ENCODE peak calls at places on chromosomes 5 and 9, in ten cellular contexts. G is IMR-90, O is tibial artery, Q is body of pancreas, I is adrenal gland, S is aorta, R is heart right ventricle, U is Peyer's patch, N is GM23338, C is Panc1. T is an unnamed sample.

GRCh38 chr5:170268884-170269283 is 28.7 kb downstream of the LCP2 start:
- DNase-seq in U (no peak), N (no peak), I (peak), S (no peak), G (no peak), Q (peak), O (no peak), C (no peak), R (peak), T (no peak)

GRCh38 chr5:27158775-27159174 is 120.4 kb upstream of the CDH9 start:
- DNase-seq in U (no peak), O (no peak), S (no peak), C (no peak), G (no peak), R (no peak), Q (no peak), N (no peak), I (no peak), T (no peak)

GRCh38 chr9:70539526-70539925 is 125.1 kb upstream of the KLF9 start:
- DNase-seq in C (no peak), G (peak), R (no peak), I (no peak), U (no peak), Q (no peak), N (no peak), S (no peak), O (no peak), T (no peak)

GRCh38 chr9:21964925-21965385 is 29.2 kb downstream of the CDKN2A start:
- DNase-seq in S (peak), U (no peak), C (no peak), R (no peak), O (no peak), Q (peak), G (no peak), I (peak), N (peak), T (no peak)

GRCh38 chr5:11584008-11584407 is 320.2 kb downstream of the CTNND2 start:
- DNase-seq in R (no peak), C (no peak), U (no peak), G (no peak), S (no peak), O (no peak), N (no peak), Q (no peak), I (no peak), T (peak)

GRCh38 chr5:179164331-179165311 is 104.4 kb downstream of the ZNF354C start:
- DNase-seq in G (no peak), O (no peak), N (no peak), Q (no peak), I (no peak), S (no peak), C (no peak), U (no peak), R (no peak), T (no peak)

GRCh38 chr5:41908374-41909079 is 4.4 kb downstream of the RIMOC1 start:
- DNase-seq in R (no peak), G (peak), C (no peak), Q (no peak), S (no peak), O (no peak), N (no peak), U (no peak), I (no peak), T (no peak)

GRCh38 chr5:56160723-56161445 is 72.2 kb downstream of the ANKRD55 start:
- DNase-seq in I (no peak), R (no peak), U (no peak), G (no peak), N (no peak), S (no peak), Q (no peak), C (no peak), O (no peak), T (no peak)

GRCh38 chr5:135204151-135204600 is 170.1 kb upstream of the PITX1 start:
- DNase-seq in S (no peak), U (no peak), O (no peak), N (peak), Q (no peak), R (no peak), G (peak), I (no peak), C (no peak), T (peak)

GRCh38 chr9:124660341-124660801 is 110.7 kb downstream of the NR6A1 start:
- DNase-seq in Q (peak), R (no peak), I (peak), O (no peak), G (peak), C (no peak), N (peak), U (no peak), S (no peak), T (peak)

GRCh38 chr9:7452378-7452777 is 347.2 kb downstream of the DMAC1 start:
- DNase-seq in G (peak), U (no peak), N (no peak), S (no peak), O (no peak), Q (no peak), R (no peak), I (no peak), C (no peak), T (no peak)

GRCh38 chr9:124439086-124439485 is 11.2 kb upstream of the ADGRD2 start:
- DNase-seq in O (no peak), S (no peak), U (no peak), N (no peak), Q (no peak), I (peak), R (no peak), G (no peak), C (no peak), T (no peak)

GRCh38 chr5:41575110-41575779 is 64.8 kb upstream of the PLCXD3 start:
- DNase-seq in R (no peak), Q (no peak), U (no peak), G (no peak), N (peak), O (no peak), I (no peak), S (no peak), C (no peak), T (no peak)

GRCh38 chr5:138506370-138507113 is 36.5 kb downstream of the ETF1 start:
- DNase-seq in C (no peak), R (no peak), U (no peak), G (no peak), Q (no peak), O (no peak), I (peak), S (no peak), N (no peak), T (no peak)

GRCh38 chr5:122341087-122341486 is 29.1 kb downstream of the SNCAIP start:
- DNase-seq in U (no peak), I (no peak), N (no peak), S (no peak), R (no peak), G (peak), Q (no peak), O (no peak), C (no peak), T (no peak)

GRCh38 chr5:72767289-72768010 is 49.0 kb upstream of the TNPO1 start:
- DNase-seq in G (no peak), C (no peak), Q (no peak), I (no peak), O (no peak), R (no peak), U (no peak), N (peak), S (no peak), T (peak)

GRCh38 chr5:149466457-149466972 is 84.7 kb downstream of the CSNK1A1 start:
- DNase-seq in Q (no peak), O (no peak), N (no peak), R (no peak), U (no peak), C (no peak), G (peak), S (no peak), I (peak), T (peak)

GRCh38 chr9:32502459-32502858 is 23.5 kb downstream of the RIGI start:
- DNase-seq in N (peak), C (no peak), I (no peak), G (peak), R (no peak), Q (no peak), S (no peak), O (no peak), U (no peak), T (peak)

GRCh38 chr9:79061766-79062165 is 510.0 kb upstream of the TLE4 start:
- DNase-seq in N (no peak), I (peak), S (no peak), O (no peak), G (no peak), C (no peak), Q (no peak), U (no peak), R (no peak), T (no peak)

GRCh38 chr5:172455511-172456061 is 1.3 kb upstream of the SH3PXD2B start:
- DNase-seq in Q (no peak), O (peak), R (no peak), U (no peak), I (peak), N (no peak), C (no peak), G (peak), S (peak), T (peak)

GRCh38 chr5:178165585-178165984 is 11.9 kb upstream of the NHP2 start:
- DNase-seq in S (no peak), G (no peak), U (no peak), I (no peak), Q (no peak), O (no peak), C (no peak), N (no peak), R (no peak), T (no peak)

GRCh38 chr5:142886211-142886610 is 116.0 kb downstream of the ARHGAP26 start:
- DNase-seq in U (no peak), O (no peak), S (no peak), R (no peak), I (no peak), Q (no peak), C (no peak), N (no peak), G (peak), T (no peak)

GRCh38 chr5:6602441-6602840 is 30.4 kb downstream of the NSUN2 start:
- DNase-seq in N (no peak), I (no peak), R (no peak), U (no peak), O (no peak), Q (no peak), S (no peak), C (no peak), G (no peak), T (no peak)

GRCh38 chr5:174065528-174066189 is 20.2 kb downstream of the NSG2 start:
- DNase-seq in Q (peak), R (no peak), I (no peak), U (no peak), O (no peak), C (no peak), N (no peak), S (no peak), G (no peak), T (peak)

GRCh38 chr5:1910081-1910760 is 27.5 kb upstream of the IRX4 start:
- DNase-seq in I (no peak), G (no peak), U (no peak), Q (no peak), R (no peak), C (no peak), N (no peak), S (no peak), O (peak), T (no peak)

GRCh38 chr9:85230081-85230480 is 511.7 kb downstream of the AGTPBP1 start:
- DNase-seq in Q (no peak), O (no peak), S (no peak), I (no peak), G (no peak), C (no peak), U (no peak), R (no peak), N (no peak), T (no peak)

GRCh38 chr5:115559524-115559923 is 14.9 kb upstream of the FEM1C start:
- DNase-seq in U (no peak), O (no peak), I (no peak), G (peak), C (no peak), S (no peak), N (no peak), R (no peak), Q (no peak), T (no peak)

GRCh38 chr5:7850241-7850532 is 746 bp downstream of the CFAP90 start:
- DNase-seq in S (peak), R (peak), Q (no peak), N (no peak), U (no peak), O (no peak), I (no peak), C (no peak), G (no peak), T (no peak)

GRCh38 chr9:133584559-133585476 is 24.4 kb downstream of the FAM163B start:
- DNase-seq in G (no peak), R (no peak), C (no peak), U (no peak), N (peak), O (no peak), S (no peak), Q (no peak), I (no peak), T (peak)

GRCh38 chr9:127169507-127169883 is 47.1 kb upstream of the ANGPTL2 start:
- DNase-seq in R (no peak), G (no peak), N (no peak), U (no peak), Q (no peak), C (no peak), S (no peak), O (no peak), I (no peak), T (no peak)

GRCh38 chr9:127168756-127169506 is 46.5 kb upstream of the ANGPTL2 start:
- DNase-seq in N (no peak), Q (no peak), I (no peak), O (no peak), R (no peak), C (no peak), U (no peak), S (no peak), G (no peak), T (no peak)

GRCh38 chr9:127172066-127172707 is 49.8 kb upstream of the ANGPTL2 start:
- DNase-seq in U (peak), N (no peak), R (no peak), Q (no peak), O (no peak), I (peak), S (no peak), G (peak), C (no peak), T (no peak)

GRCh38 chr9:127170049-127170448 is 47.6 kb upstream of the ANGPTL2 start:
- DNase-seq in O (no peak), N (no peak), I (no peak), C (no peak), U (no peak), S (no peak), Q (no peak), G (no peak), R (no peak), T (no peak)

GRCh38 chr9:127170652-127171051 is 48.2 kb upstream of the ANGPTL2 start:
- DNase-seq in O (no peak), I (no peak), U (no peak), C (no peak), G (no peak), S (no peak), R (no peak), Q (no peak), N (no peak), T (no peak)
- H3K27ac ChIP-seq in O (no peak), I (no peak), U (no peak), C (no peak), G (no peak), S (no peak), R (no peak), Q (no peak), N (no peak), T (no peak)

DNA sequence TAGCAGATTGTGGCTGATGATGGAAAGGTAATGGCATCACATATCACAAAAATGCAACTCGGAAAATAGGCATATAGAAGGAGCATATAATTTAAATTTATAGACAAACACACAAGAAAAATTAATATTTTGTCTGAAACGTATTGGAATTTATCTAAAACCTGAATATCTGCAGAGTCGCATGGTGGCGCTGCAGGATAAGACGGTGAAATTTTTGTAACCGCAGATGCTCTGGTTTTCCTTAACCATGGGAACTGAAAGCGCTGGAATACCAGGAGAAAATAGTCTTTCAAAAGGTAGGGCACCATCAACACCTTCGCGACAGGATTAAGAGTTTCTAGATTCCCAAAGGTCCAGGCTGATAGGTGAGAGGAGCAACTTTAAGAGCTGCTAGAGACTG is 11.0 kb downstream of the PCDHB14 start:
- DNase-seq in U (no peak), C (no peak), Q (no peak), G (peak), O (no peak), I (no peak), R (no peak), S (no peak), N (peak), T (peak)
- H3K4me3 ChIP-seq in U (no peak), C (no peak), Q (no peak), G (peak), O (peak), I (no peak), R (peak), S (peak), N (peak), T (peak)

DNA sequence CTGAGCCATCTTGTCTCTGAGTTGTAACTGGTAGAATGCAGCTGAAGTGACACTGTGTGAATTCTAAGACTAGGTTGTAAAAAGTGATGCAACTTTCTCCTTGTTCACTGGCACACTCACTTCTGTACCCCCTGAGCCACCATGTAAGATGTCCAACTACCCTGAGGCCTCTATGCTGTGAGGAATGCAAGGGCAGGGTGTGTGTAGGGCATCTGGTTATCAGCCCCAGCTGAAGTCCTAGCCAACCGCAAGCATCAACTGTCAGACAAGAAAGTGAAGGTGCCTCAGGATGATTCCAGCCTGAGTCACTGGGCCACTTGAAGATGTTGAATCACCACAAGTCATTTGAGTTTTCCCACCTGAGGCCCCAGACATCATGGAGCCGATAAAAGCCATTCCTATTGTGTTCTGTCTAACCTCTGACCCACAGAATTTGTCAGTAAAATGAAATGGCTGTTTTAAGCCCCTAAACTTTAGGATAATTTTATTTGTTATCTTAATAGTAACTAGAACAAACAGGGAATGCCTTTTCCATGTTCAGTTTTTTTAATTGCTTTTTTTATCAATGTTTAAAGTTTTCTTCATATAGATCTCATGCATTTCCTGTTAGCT is 18.7 kb upstream of the RHOBTB3 start:
- DNase-seq in O (no peak), I (no peak), U (no peak), N (peak), C (peak), G (peak), S (no peak), R (no peak), Q (no peak), T (peak)
- H3K27ac ChIP-seq in O (no peak), I (no peak), U (no peak), N (no peak), C (peak), G (peak), S (no peak), R (no peak), Q (no peak), T (no peak)

GRCh38 chr9:93827545-93828330 is 127.4 kb downstream of the BARX1 start:
- DNase-seq in U (no peak), G (peak), R (no peak), N (peak), Q (peak), I (no peak), O (no peak), C (no peak), S (peak), T (peak)
- H3K4me3 ChIP-seq in U (no peak), G (peak), R (peak), N (peak), Q (no peak), I (no peak), O (peak), C (peak), S (peak), T (no peak)

DNA sequence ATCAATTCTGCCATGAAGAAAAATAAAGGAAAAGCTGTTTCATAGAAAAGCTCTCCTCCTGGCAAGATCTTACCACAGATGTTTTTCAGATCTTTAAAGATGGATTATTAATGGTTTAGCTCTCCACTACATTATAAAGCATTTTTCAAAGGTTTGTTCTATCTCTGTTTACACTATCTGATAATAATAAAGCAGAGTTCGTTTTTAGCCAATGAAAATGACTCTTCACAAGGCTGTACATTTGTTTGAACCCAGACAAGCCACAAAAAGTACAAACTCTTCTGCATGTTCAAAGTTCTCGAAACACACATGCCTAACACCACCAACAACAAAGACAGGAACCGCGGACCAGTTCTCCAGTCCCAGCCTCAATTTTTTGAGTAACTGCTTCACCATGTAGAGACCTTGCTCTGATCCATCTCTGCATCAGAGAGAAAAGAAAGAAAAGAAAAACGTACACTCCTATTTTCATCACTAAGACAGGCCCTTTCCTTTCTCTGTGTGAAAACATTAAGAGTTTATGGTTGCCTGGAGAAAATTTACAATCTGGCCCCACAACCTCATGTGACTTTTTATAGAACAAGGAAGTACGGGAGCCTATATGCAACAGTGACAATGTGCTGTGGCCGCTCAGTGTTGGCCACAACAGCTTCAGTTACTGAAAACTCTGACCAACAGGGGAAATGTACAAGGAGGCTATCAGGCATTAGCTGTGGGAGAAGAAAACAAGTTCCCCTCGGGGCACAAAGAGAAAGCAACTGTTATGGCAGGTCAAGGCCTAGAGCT is 273.1 kb upstream of the PTGER4 start:
- DNase-seq in I (no peak), R (peak), O (no peak), U (peak), C (no peak), N (no peak), G (no peak), Q (peak), S (no peak), T (peak)
- H3K27ac ChIP-seq in I (no peak), R (peak), O (no peak), U (peak), C (no peak), N (no peak), G (no peak), Q (no peak), S (no peak), T (no peak)

DNA sequence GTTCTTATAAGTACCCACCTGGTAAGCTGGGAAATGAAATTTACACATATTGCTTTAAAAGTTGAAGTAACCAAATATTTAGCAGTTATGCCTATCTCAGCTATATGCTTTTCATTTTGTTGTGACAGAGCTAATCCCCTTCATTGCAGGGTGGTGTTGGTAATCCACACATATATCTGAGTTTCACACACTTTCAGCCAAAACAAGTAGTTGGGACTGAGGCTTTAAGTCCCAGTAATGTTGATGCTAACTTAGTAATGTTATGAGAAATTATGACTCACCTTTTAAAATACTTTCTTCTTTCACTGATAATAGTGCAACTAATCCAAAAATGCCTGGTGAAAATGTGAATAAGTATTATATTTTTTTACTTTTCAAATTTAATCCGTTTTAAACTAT is 19.2 kb upstream of the RICTOR start:
- DNase-seq in Q (no peak), U (no peak), N (no peak), R (no peak), C (no peak), G (peak), S (no peak), O (no peak), I (no peak), T (no peak)
- H3K4me3 ChIP-seq in Q (no peak), U (no peak), N (no peak), R (no peak), C (no peak), G (no peak), S (no peak), O (no peak), I (no peak), T (no peak)